ENCODE peak calls at places on chromosome 22, in seven cellular contexts. F, H, W, X, O, S and Y are unnamed samples.

GRCh38 chr22:44449061-44449682 is 48.9 kb downstream of the RTL6 start:
- DNase-seq in S (peak; percentile 86), O (no peak), W (peak; percentile 84), H (no peak), F (peak; percentile 98), X (no peak), Y (peak; percentile 84)

GRCh38 chr22:31537019-31537535 is 40.7 kb downstream of the SFI1 start:
- DNase-seq in F (no peak), X (no peak), H (no peak), O (no peak), W (peak; percentile 28), S (peak; percentile 21), Y (no peak)

GRCh38 chr22:37972527-37972926 is 11.8 kb downstream of the SOX10 start:
- DNase-seq in H (no peak), O (peak; percentile 45), F (no peak), W (no peak), S (peak; percentile 48), X (no peak), Y (no peak)

GRCh38 chr22:48799227-48799970 is 1028.3 kb downstream of the BRD1 start:
- DNase-seq in H (no peak), F (no peak), X (no peak), W (no peak), S (no peak), O (no peak), Y (no peak)

GRCh38 chr22:44382461-44383038 is 69.8 kb upstream of the SHISAL1 start:
- DNase-seq in O (no peak), X (no peak), F (no peak), S (no peak), H (no peak), W (no peak), Y (no peak)

GRCh38 chr22:43471186-43471585 is 59.4 kb downstream of the MPPED1 start:
- DNase-seq in X (no peak), O (no peak), W (no peak), S (no peak), F (no peak), H (no peak), Y (no peak)

GRCh38 chr22:27980424-27981148 is 61.5 kb upstream of the PITPNB start:
- DNase-seq in W (no peak), X (no peak), H (no peak), S (no peak), O (no peak), F (no peak), Y (no peak)

GRCh38 chr22:37212174-37212906 is at the start of gene SSTR3:
- DNase-seq in W (no peak), F (no peak), X (no peak), H (no peak), S (no peak), O (no peak), Y (no peak)

GRCh38 chr22:39259698-39260097 is 14.9 kb upstream of the PDGFB start:
- DNase-seq in O (no peak), S (no peak), X (no peak), F (no peak), W (no peak), H (no peak), Y (no peak)

GRCh38 chr22:27461470-27461869 is 340.1 kb downstream of the MN1 start:
- DNase-seq in S (peak; percentile 86), X (no peak), W (peak; percentile 84), O (no peak), F (peak; percentile 98), H (no peak), Y (peak; percentile 15)

GRCh38 chr22:24440718-24441405 is 13.5 kb downstream of the ADORA2A start:
- DNase-seq in S (no peak), F (no peak), O (no peak), W (no peak), X (no peak), H (no peak), Y (no peak)

GRCh38 chr22:27639180-27640086 is 162.1 kb downstream of the MN1 start:
- DNase-seq in X (no peak), O (no peak), W (no peak), S (no peak), H (no peak), F (no peak), Y (no peak)

GRCh38 chr22:23181763-23182288 is 1.5 kb downstream of the BCR start:
- DNase-seq in S (no peak), F (no peak), H (peak; percentile 35), X (no peak), O (no peak), W (no peak), Y (no peak)

GRCh38 chr22:48089601-48090331 is 1327.3 kb downstream of the TBC1D22A start:
- DNase-seq in H (no peak), S (peak; percentile 0), X (no peak), F (no peak), O (no peak), W (no peak), Y (no peak)

GRCh38 chr22:16963189-16963945 is 44.7 kb downstream of the GAB4 start:
- DNase-seq in F (no peak), O (no peak), X (no peak), H (no peak), W (no peak), S (no peak), Y (no peak)

GRCh38 chr22:23519442-23520177 is 60.5 kb downstream of the IGLL1 start:
- DNase-seq in H (no peak), W (no peak), F (no peak), X (no peak), O (no peak), S (no peak), Y (no peak)

GRCh38 chr22:37765498-37765897 is 42.2 kb upstream of the GCAT start:
- DNase-seq in W (no peak), O (no peak), S (no peak), F (no peak), X (no peak), H (no peak), Y (no peak)

GRCh38 chr22:49123621-49124192 is 704.0 kb downstream of the BRD1 start:
- DNase-seq in W (no peak), O (no peak), S (no peak), X (no peak), F (no peak), H (no peak), Y (no peak)

GRCh38 chr22:23163665-23164064 is 16.6 kb upstream of the BCR start:
- DNase-seq in H (no peak), F (no peak), W (no peak), S (no peak), O (no peak), X (no peak), Y (no peak)

GRCh38 chr22:36377022-36377631 is 10.6 kb downstream of the MYH9 start:
- DNase-seq in F (no peak), H (no peak), X (no peak), W (no peak), S (no peak), O (no peak), Y (no peak)

GRCh38 chr22:47587861-47588582 is 825.6 kb downstream of the TBC1D22A start:
- DNase-seq in O (no peak), F (no peak), X (no peak), W (no peak), S (no peak), H (no peak), Y (no peak)

GRCh38 chr22:49019737-49020136 is 807.9 kb downstream of the BRD1 start:
- DNase-seq in H (no peak), F (no peak), O (no peak), X (no peak), S (no peak), W (no peak), Y (no peak)

GRCh38 chr22:30878516-30879365 is 89.8 kb downstream of the MORC2 start:
- DNase-seq in W (peak; percentile 18), O (no peak), H (no peak), F (no peak), S (no peak), X (no peak), Y (no peak)

GRCh38 chr22:23315341-23315917 is 135.1 kb downstream of the BCR start:
- DNase-seq in F (peak; percentile 87), H (peak; percentile 73), O (peak; percentile 29), S (peak; percentile 74), W (peak; percentile 61), X (no peak), Y (peak; percentile 15)

GRCh38 chr22:36733271-36733670 is 29.7 kb upstream of the CACNG2 start:
- DNase-seq in O (no peak), H (no peak), S (no peak), W (no peak), X (no peak), F (no peak), Y (no peak)

GRCh38 chr22:36027579-36027959 is 1.1 kb downstream of the RBFOX2 start:
- DNase-seq in X (no peak), O (peak; percentile 14), F (peak; percentile 44), S (no peak), H (no peak), W (peak; percentile 19), Y (no peak)

GRCh38 chr22:41401781-41402648 is 20.3 kb downstream of the TEF start:
- DNase-seq in O (peak; percentile 60), F (peak; percentile 37), S (peak; percentile 66), H (no peak), X (no peak), W (peak; percentile 82), Y (peak; percentile 53)

GRCh38 chr22:28788601-28789000 is 11.8 kb downstream of the XBP1 start:
- DNase-seq in W (no peak), O (no peak), X (no peak), S (no peak), F (no peak), H (no peak), Y (no peak)

GRCh38 chr22:35914665-35915476 is 113.8 kb downstream of the RBFOX2 start:
- DNase-seq in W (peak; percentile 93), O (peak; percentile 60), H (no peak), S (peak; percentile 92), F (peak; percentile 94), X (peak; percentile 53), Y (peak; percentile 33)

GRCh38 chr22:42799061-42799460 is 58.0 kb downstream of the ARFGAP3 start:
- DNase-seq in X (no peak), F (no peak), O (no peak), H (no peak), S (no peak), W (no peak), Y (no peak)

GRCh38 chr22:46320716-46321386 is 14.7 kb upstream of the TRMU start:
- DNase-seq in O (no peak), F (no peak), X (no peak), S (no peak), W (no peak), H (no peak), Y (no peak)

GRCh38 chr22:36151006-36151595 is 9.5 kb downstream of the APOL3 start:
- DNase-seq in O (no peak), W (no peak), H (no peak), F (no peak), X (no peak), S (peak; percentile 46), Y (no peak)

GRCh38 chr22:41367039-41367679 is 14.6 kb upstream of the TEF start:
- DNase-seq in W (peak; percentile 91), X (peak; percentile 43), O (peak; percentile 89), S (peak; percentile 98), F (peak; percentile 81), H (no peak), Y (peak; percentile 47)

GRCh38 chr22:39748877-39749276 is 144.7 kb downstream of the ENTHD1 start:
- DNase-seq in F (peak; percentile 81), W (peak; percentile 51), O (peak; percentile 71), S (peak; percentile 18), H (no peak), X (peak; percentile 4), Y (no peak)

GRCh38 chr22:45995405-45996101 is 18.6 kb upstream of the WNT7B start:
- DNase-seq in O (no peak), S (no peak), W (no peak), X (no peak), F (no peak), H (no peak), Y (no peak)

GRCh38 chr22:35824256-35824655 is 106.6 kb downstream of the APOL5 start:
- DNase-seq in W (no peak), S (no peak), F (no peak), O (no peak), X (no peak), H (no peak), Y (no peak)

GRCh38 chr22:37860796-37861421 is 11.7 kb downstream of the EIF3L start:
- DNase-seq in O (no peak), W (no peak), H (no peak), X (no peak), F (no peak), S (peak; percentile 13), Y (no peak)